ENCODE peak calls at places on chromosomes 11 and 22, in five cellular contexts. R is mesendoderm, P is H9, Q is mesenchymal stem cell, D is neuronal stem cell. U is an unnamed sample.

GRCh38 chr22:43625242-43625641 is 186.9 kb downstream of the EFCAB6 start:
- DNase-seq in D (no peak), P (no peak), R (no peak), Q (no peak), U (no peak)

GRCh38 chr22:36238348-36239149 is 778 bp downstream of the APOL2 start:
- DNase-seq in Q (no peak), P (peak; percentile 18), D (no peak), R (no peak), U (no peak)

GRCh38 chr22:47209547-47210023 is 447.1 kb downstream of the TBC1D22A start:
- DNase-seq in Q (no peak), D (no peak), R (no peak), P (no peak), U (no peak)

GRCh38 chr11:73757598-73757997 is 3.3 kb downstream of the RAB6A start:
- DNase-seq in R (no peak), D (no peak), P (no peak), Q (peak; percentile 51), U (no peak)

GRCh38 chr22:27879923-27880322 is 39.1 kb downstream of the PITPNB start:
- DNase-seq in P (no peak), D (no peak), Q (peak; percentile 69), R (peak; percentile 78), U (peak; percentile 54)

GRCh38 chr11:131052367-131052766 is 136.1 kb upstream of the SNX19 start:
- DNase-seq in R (no peak), Q (no peak), P (no peak), D (no peak), U (no peak)

GRCh38 chr22:45504703-45505341 is 2.1 kb downstream of the FBLN1 start:
- DNase-seq in D (peak; percentile 83), Q (peak; percentile 70), P (no peak), R (peak; percentile 79), U (peak; percentile 37)

GRCh38 chr22:20080776-20081654 is 974 bp downstream of the DGCR8 start:
- DNase-seq in D (peak; percentile 45), P (peak; percentile 56), Q (peak; percentile 83), R (peak; percentile 82), U (peak; percentile 67)

GRCh38 chr11:9815486-9816136 is 151.7 kb downstream of the SWAP70 start:
- DNase-seq in D (no peak), R (peak; percentile 44), Q (peak; percentile 78), P (no peak), U (peak; percentile 87)

GRCh38 chr11:7874061-7874460 is 57.0 kb downstream of the OR10A6 start:
- DNase-seq in R (no peak), P (no peak), Q (no peak), D (no peak), U (no peak)

GRCh38 chr11:47918882-47919495 is 61.4 kb upstream of the PTPRJ start:
- DNase-seq in P (no peak), R (peak; percentile 58), Q (peak; percentile 73), D (no peak), U (peak; percentile 60)

GRCh38 chr11:115084191-115084590 is 405.9 kb downstream of the NXPE2 start:
- DNase-seq in D (peak; percentile 18), R (no peak), Q (no peak), P (no peak), U (no peak)

GRCh38 chr11:116190206-116190605 is 582.6 kb downstream of the BUD13 start:
- DNase-seq in P (no peak), D (no peak), Q (no peak), R (no peak), U (no peak)
- H3K4ac ChIP-seq in P (no peak overlapping the region), D (no peak overlapping the region), Q (no peak overlapping the region), R (no peak overlapping the region), U (no peak overlapping the region)

GRCh38 chr22:18000441-18001039 is 23.8 kb downstream of the MICAL3 start:
- DNase-seq in Q (peak; percentile 65), P (no peak), D (peak; percentile 43), R (peak; percentile 47), U (no peak)
- H3K4ac ChIP-seq in Q (peak overlapping the region; percentile 71), P (no peak overlapping the region), D (no peak overlapping the region), R (peak overlapping the region; percentile 22), U (peak overlapping the region; percentile 62)

GRCh38 chr11:827861-828167 is at the start of gene CRACR2B:
- DNase-seq in P (no peak), Q (no peak), R (no peak), D (no peak), U (no peak)

GRCh38 chr11:826836-827145 is 928 bp upstream of the CRACR2B start:
- DNase-seq in D (no peak), R (no peak), Q (no peak), P (no peak), U (no peak)

GRCh38 chr11:825366-826231 is 2.1 kb upstream of the CRACR2B start:
- DNase-seq in P (no peak), R (no peak), D (no peak), Q (no peak), U (no peak)

GRCh38 chr11:828501-829115 is 889 bp downstream of the CRACR2B start:
- DNase-seq in P (no peak), R (no peak), D (no peak), Q (no peak), U (no peak)

DNA sequence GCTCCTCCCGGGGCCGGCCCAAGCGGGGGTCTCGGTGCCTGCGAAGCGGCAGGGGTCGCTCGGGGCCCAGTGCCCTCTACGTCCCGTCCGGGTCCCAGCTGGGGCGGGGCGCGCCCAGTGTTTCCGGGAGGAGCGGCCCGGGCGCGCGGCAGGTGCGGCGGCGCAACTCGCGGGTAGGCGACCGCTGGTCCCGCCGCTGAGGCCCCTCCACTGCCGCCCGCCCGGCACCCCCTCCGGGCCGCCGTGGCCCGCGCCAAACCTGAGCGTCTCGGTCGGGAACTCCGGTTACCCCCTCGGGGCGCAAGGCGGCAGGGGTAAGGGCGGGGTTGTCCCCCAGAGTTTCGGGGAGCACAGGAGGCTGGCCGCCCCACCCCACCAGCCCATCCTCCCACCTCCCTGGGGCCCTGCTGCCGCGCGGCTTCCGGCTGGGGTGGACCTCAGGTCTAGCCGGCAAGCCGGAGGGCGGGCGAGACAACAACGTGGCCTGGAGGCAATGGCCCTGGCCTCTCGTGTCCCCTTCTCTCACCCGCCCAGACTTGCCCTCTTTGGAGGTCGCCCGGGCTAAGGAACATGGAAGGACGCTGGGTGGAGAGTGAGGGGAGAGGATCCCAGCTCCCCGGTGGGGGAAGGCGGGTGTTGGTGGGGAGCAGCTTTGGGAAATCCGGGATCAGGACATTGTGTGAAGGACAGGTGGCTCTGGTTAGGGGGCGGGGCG is 416 bp upstream of the CRACR2B start:
- DNase-seq in D (no peak), P (peak; percentile 80), R (peak; percentile 60), Q (no peak), U (no peak)
- H3K4ac ChIP-seq in D (no peak overlapping the region), P (no peak overlapping the region), R (no peak overlapping the region), Q (no peak overlapping the region), U (no peak overlapping the region)

GRCh38 chr11:14750911-14751310 is 107.3 kb downstream of the PDE3B start:
- DNase-seq in P (no peak), R (no peak), Q (no peak), D (no peak), U (no peak)

GRCh38 chr11:14751975-14752407 is 108.4 kb downstream of the PDE3B start:
- DNase-seq in Q (no peak), R (no peak), P (no peak), D (no peak), U (no peak)

DNA sequence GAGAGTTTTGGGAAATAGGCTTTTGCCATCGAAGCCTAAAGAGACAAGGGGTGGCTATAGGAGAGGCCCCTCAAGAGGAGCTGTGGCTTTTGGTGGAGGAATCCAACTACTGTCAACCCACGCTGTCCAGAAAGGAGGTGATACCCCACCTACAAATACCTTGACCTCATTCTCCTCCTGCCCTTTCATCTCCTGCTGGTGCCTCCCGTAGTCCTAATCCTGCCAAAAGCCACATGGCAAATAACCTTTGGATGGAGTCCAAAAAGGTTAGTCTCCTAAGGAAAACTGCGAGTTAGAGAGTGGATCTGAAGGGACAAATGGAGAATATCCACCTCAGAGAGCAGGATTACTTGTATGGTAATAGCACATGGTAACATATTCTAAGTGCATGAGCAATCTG is 112.7 kb downstream of the PDE3B start:
- DNase-seq in R (no peak), D (no peak), Q (no peak), P (no peak), U (no peak)
- H3K4ac ChIP-seq in R (no peak overlapping the region), D (no peak overlapping the region), Q (no peak overlapping the region), P (no peak overlapping the region), U (no peak overlapping the region)

GRCh38 chr22:38317995-38318715 is 922 bp upstream of the CSNK1E start:
- DNase-seq in P (no peak), D (no peak), R (peak; percentile 48), Q (peak; percentile 97), U (peak; percentile 93)

GRCh38 chr22:38314992-38315800 is 2.0 kb downstream of the CSNK1E start:
- DNase-seq in P (no peak), Q (peak; percentile 45), D (no peak), R (peak; percentile 23), U (peak; percentile 35)

GRCh38 chr22:38317237-38317994 is at the start of gene CSNK1E:
- DNase-seq in D (peak; percentile 69), R (peak; percentile 78), Q (peak; percentile 73), P (peak; percentile 79), U (peak; percentile 33)

GRCh38 chr22:38315801-38316339 is 1.4 kb downstream of the CSNK1E start:
- DNase-seq in Q (no peak), R (no peak), P (no peak), D (no peak), U (no peak)

GRCh38 chr22:38316340-38317236 is 645 bp downstream of the CSNK1E start:
- DNase-seq in P (no peak), R (peak; percentile 68), Q (peak; percentile 74), D (no peak), U (peak; percentile 51)
- H3K4ac ChIP-seq in P (no peak overlapping the region), R (peak overlapping the region; percentile 92), Q (peak overlapping the region; percentile 91), D (peak overlapping the region; percentile 70), U (peak overlapping the region; percentile 85)

GRCh38 chr11:33151411-33151810 is 9.9 kb downstream of the CSTF3 start:
- DNase-seq in D (no peak), P (no peak), Q (no peak), R (no peak), U (peak; percentile 13)
- H3K4ac ChIP-seq in D (no peak overlapping the region), P (no peak overlapping the region), Q (no peak overlapping the region), R (no peak overlapping the region), U (no peak overlapping the region)

GRCh38 chr11:65920035-65920802 is 993 bp downstream of the DRAP1 start:
- DNase-seq in R (no peak), P (no peak), Q (no peak), D (no peak), U (no peak)
- H3K4ac ChIP-seq in R (no peak overlapping the region), P (no peak overlapping the region), Q (peak overlapping the region; percentile 79), D (no peak overlapping the region), U (peak overlapping the region; percentile 73)

DNA sequence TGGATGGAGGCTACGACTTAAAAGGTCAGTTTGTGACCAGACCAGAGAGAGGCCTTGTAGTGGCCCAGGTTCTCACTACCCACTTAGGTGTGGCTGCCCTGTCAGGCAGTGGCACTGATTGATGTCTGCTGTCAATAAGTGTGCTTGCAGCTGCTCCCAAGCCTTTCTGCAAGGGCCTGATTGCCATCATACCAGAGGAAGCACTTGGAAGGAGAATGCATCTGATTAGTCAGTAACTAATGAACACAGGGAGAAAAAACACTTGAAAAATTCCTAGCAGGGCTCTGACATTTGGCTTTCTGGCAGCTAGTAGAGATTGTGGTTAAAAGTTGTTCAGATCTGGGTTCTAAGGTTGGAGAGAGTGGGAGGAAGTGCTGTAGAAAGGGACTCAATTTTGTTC is 107.5 kb downstream of the NAV2 start:
- DNase-seq in R (no peak), Q (peak; percentile 43), P (no peak), D (no peak), U (peak; percentile 29)
- H3K4ac ChIP-seq in R (peak overlapping the region; percentile 2), Q (no peak overlapping the region), P (no peak overlapping the region), D (no peak overlapping the region), U (no peak overlapping the region)

GRCh38 chr11:65066805-65067291 is 8.5 kb upstream of the NAALADL1 start:
- DNase-seq in Q (no peak), P (peak; percentile 82), R (no peak), D (no peak), U (no peak)
- H3K4ac ChIP-seq in Q (no peak overlapping the region), P (no peak overlapping the region), R (no peak overlapping the region), D (no peak overlapping the region), U (no peak overlapping the region)